ENCODE peak calls at places on chromosomes 13 and 19, in eight cellular contexts. Q is heart right ventricle, J is cardiac muscle cell, Y is thoracic aorta, X is esophagus squamous epithelium, N is tibial nerve, C is ovary, G is SK-N-SH. W is an unnamed sample.

GRCh38 chr13:94192576-94192975 is 286.9 kb downstream of the DCT start:
- DNase-seq in Q (no peak), J (peak; percentile 42), Y (no peak), X (no peak), N (no peak), C (no peak), G (no peak), W (peak; percentile 86)

GRCh38 chr19:46295401-46296308 is 1.2 kb upstream of the HIF3A start:
- DNase-seq in Q (no peak), J (no peak), Y (no peak), X (no peak), N (no peak), C (no peak), G (no peak), W (no peak)

GRCh38 chr19:10624585-10624984 is 768 bp upstream of the SLC44A2 start:
- DNase-seq in Q (no peak), J (no peak), Y (no peak), X (no peak), N (no peak), C (no peak), G (no peak), W (no peak)

GRCh38 chr13:79941752-79942151 is 399.2 kb downstream of the SPRY2 start:
- DNase-seq in Q (no peak), J (no peak), Y (no peak), X (no peak), N (no peak), C (no peak), G (no peak), W (no peak)

GRCh38 chr13:26007261-26007765 is 44.5 kb downstream of the SHISA2 start:
- DNase-seq in Q (no peak), J (no peak), Y (no peak), X (no peak), N (no peak), C (no peak), G (no peak), W (no peak)

GRCh38 chr19:1407662-1408299 is 395 bp downstream of the DAZAP1 start:
- DNase-seq in Q (peak; percentile 53), J (no peak), Y (no peak), X (no peak), N (no peak), C (peak; percentile 77), G (no peak), W (no peak)

GRCh38 chr13:77048592-77048991 is 21.6 kb upstream of the FBXL3 start:
- DNase-seq in Q (no peak), J (peak; percentile 26), Y (no peak), X (no peak), N (no peak), C (no peak), G (no peak), W (peak; percentile 85)

GRCh38 chr19:50415661-50416033 is 3.1 kb upstream of the SPIB start:
- DNase-seq in Q (peak; percentile 36), J (no peak), Y (no peak), X (peak; percentile 51), N (no peak), C (no peak), G (no peak), W (no peak)

GRCh38 chr13:90938848-90939247 is 408.6 kb upstream of the MIR17HG start:
- DNase-seq in Q (no peak), J (no peak), Y (no peak), X (no peak), N (no peak), C (no peak), G (no peak), W (no peak)

GRCh38 chr13:41970918-41971317 is 10.0 kb upstream of the VWA8 start:
- DNase-seq in Q (no peak), J (no peak), Y (no peak), X (no peak), N (no peak), C (no peak), G (no peak), W (no peak)

GRCh38 chr19:13006431-13007281 is 11.4 kb downstream of the NFIX start:
- DNase-seq in Q (no peak), J (no peak), Y (no peak), X (no peak), N (no peak), C (peak; percentile 74), G (peak; percentile 27), W (no peak)

GRCh38 chr13:95155504-95155903 is 145.7 kb downstream of the ABCC4 start:
- DNase-seq in Q (no peak), J (no peak), Y (no peak), X (no peak), N (no peak), C (no peak), G (no peak), W (no peak)

GRCh38 chr13:111115051-111115840 is at the start of gene ARHGEF7:
- DNase-seq in Q (peak; percentile 37), J (no peak), Y (no peak), X (no peak), N (no peak), C (peak; percentile 51), G (peak; percentile 86), W (peak; percentile 67)

GRCh38 chr13:99379856-99380255 is 72.7 kb upstream of the GPR183 start:
- DNase-seq in Q (no peak), J (no peak), Y (no peak), X (no peak), N (no peak), C (no peak), G (no peak), W (peak; percentile 37)

GRCh38 chr13:51645154-51645650 is 60.9 kb downstream of the WDFY2 start:
- DNase-seq in Q (no peak), J (peak; percentile 91), Y (no peak), X (no peak), N (no peak), C (no peak), G (no peak), W (no peak)

GRCh38 chr13:112453207-112453829 is 77.2 kb downstream of the SPACA7 start:
- DNase-seq in Q (no peak), J (no peak), Y (no peak), X (no peak), N (no peak), C (no peak), G (no peak), W (peak; percentile 23)

GRCh38 chr13:51729853-51730553 is 74.0 kb downstream of the DHRS12 start:
- DNase-seq in Q (no peak), J (peak; percentile 88), Y (peak; percentile 28), X (no peak), N (no peak), C (peak; percentile 43), G (no peak), W (no peak)

GRCh38 chr13:26202365-26202972 is 19.6 kb downstream of the RNF6 start:
- DNase-seq in Q (no peak), J (peak; percentile 60), Y (no peak), X (no peak), N (no peak), C (no peak), G (no peak), W (no peak)

GRCh38 chr19:14030997-14031718 is 404 bp upstream of the IL27RA start:
- DNase-seq in Q (no peak), J (no peak), Y (no peak), X (no peak), N (no peak), C (no peak), G (peak; percentile 36), W (no peak)

GRCh38 chr13:85725433-85725832 is 73.8 kb downstream of the SLITRK6 start:
- DNase-seq in Q (no peak), J (no peak), Y (no peak), X (no peak), N (no peak), C (no peak), G (no peak), W (no peak)

GRCh38 chr19:3692141-3693029 is 7.9 kb downstream of the PIP5K1C start:
- DNase-seq in Q (no peak), J (no peak), Y (no peak), X (no peak), N (no peak), C (no peak), G (peak; percentile 82), W (peak; percentile 83)
- TF ChIP-seq CTCF in Q (peak; percentile 44), J (peak; percentile 56), Y (peak; percentile 48), X (peak; percentile 49), N (peak; percentile 32), C (no peak), G (peak; percentile 57), W (peak; percentile 79)

GRCh38 chr19:7953576-7953975 is 10.1 kb upstream of the TIMM44 start:
- DNase-seq in Q (no peak), J (peak; percentile 33), Y (no peak), X (no peak), N (no peak), C (no peak), G (no peak), W (no peak)
- H3K4me3 ChIP-seq in Q (no peak overlapping the region), J (no peak overlapping the region), Y (no peak overlapping the region), X (no peak overlapping the region), N (no peak overlapping the region), C (no peak overlapping the region), G (no peak overlapping the region), W (no peak overlapping the region)

GRCh38 chr13:52846567-52847321 is 1.7 kb downstream of the PCDH8 start:
- DNase-seq in Q (peak; percentile 62), J (peak; percentile 51), Y (no peak), X (no peak), N (peak; percentile 23), C (peak; percentile 27), G (peak; percentile 75), W (peak; percentile 96)
- TF ChIP-seq CTCF in Q (peak; percentile 54), J (peak; percentile 52), Y (peak; percentile 52), X (peak; percentile 13), N (peak; percentile 75), C (no peak), G (peak; percentile 59), W (peak; percentile 79)

GRCh38 chr19:44718441-44719261 is 19.7 kb downstream of the CEACAM16 start:
- DNase-seq in Q (peak; percentile 75), J (peak; percentile 89), Y (peak; percentile 36), X (no peak), N (no peak), C (peak; percentile 86), G (no peak), W (peak; percentile 91)
- H3K4me3 ChIP-seq in Q (peak overlapping the region; percentile 28), J (peak overlapping the region; percentile 15), Y (peak overlapping the region; percentile 62), X (no peak overlapping the region), N (no peak overlapping the region), C (no peak overlapping the region), G (peak overlapping the region; percentile 37), W (no peak overlapping the region)

DNA sequence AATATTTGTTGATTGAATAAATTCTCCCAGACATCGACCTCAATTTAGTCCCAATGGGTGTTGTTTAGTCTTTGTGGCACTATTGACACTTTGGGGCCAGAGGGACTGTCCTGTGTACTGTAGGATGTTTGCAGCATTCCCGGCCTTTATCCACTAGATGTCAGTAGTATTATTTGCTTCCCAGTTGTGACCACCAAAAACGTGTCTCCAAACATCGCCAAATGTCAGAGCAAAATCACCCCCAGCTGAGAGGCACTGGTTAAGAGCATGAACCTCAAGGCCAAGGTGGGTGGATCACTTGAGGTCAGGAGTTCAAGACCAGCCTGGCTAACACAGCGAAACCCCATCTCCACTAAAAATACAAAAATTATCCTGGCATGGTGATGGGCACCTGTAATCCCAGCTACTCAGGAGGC is 15.4 kb downstream of the NLRP12 start:
- DNase-seq in Q (no peak), J (peak; percentile 73), Y (no peak), X (no peak), N (no peak), C (no peak), G (peak; percentile 49), W (peak; percentile 71)
- TF ChIP-seq CTCF in Q (peak; percentile 60), J (peak; percentile 74), Y (no peak), X (peak; percentile 14), N (no peak), C (no peak), G (peak; percentile 79), W (peak; percentile 79)

W was measured in endodermal cell.